ENCODE peak calls at places on chromosomes 12 and 14, in nine cellular contexts. M is CD4-positive, CD25-positive, alpha-beta regulatory T cell; K is naive thymus-derived CD8-positive, alpha-beta T cell; E is T1000; S is fibroblast of the aortic adventitia; O is upper lobe of right lung; P is stimulated activated CD8-positive, alpha-beta memory T cell treated with anti-CD3 and anti-CD28 coated beads, Interleukin-2, amount 100 ng/mL, for 1 hour; W is stimulated activated CD4-positive, alpha-beta T cell treated with anti-CD3 and anti-CD28 coated beads, Interleukin-12 subunit alpha, Interleukin-12 subunit beta, amount 100 ng/mL, for 48 hours; C is lower leg skin. X is an unnamed sample.

GRCh38 chr12:32891956-32892355 is 4.6 kb downstream of the PKP2 start:
- DNase-seq in M (no peak), K (no peak), E (no peak), S (peak), O (no peak), P (no peak), W (no peak), C (no peak), X (no peak)

GRCh38 chr14:92033912-92034687 is 5.8 kb downstream of the TRIP11 start:
- DNase-seq in M (no peak), K (no peak), E (no peak), S (no peak), O (no peak), P (no peak), W (no peak), C (no peak), X (no peak)

GRCh38 chr12:14284189-14284722 is 81.2 kb upstream of the ATF7IP start:
- DNase-seq in M (no peak), K (no peak), E (no peak), S (peak), O (no peak), P (no peak), W (no peak), C (no peak), X (no peak)

GRCh38 chr12:15933751-15934150 is 22.6 kb downstream of the DERA start:
- DNase-seq in M (no peak), K (no peak), E (no peak), S (no peak), O (no peak), P (no peak), W (no peak), C (no peak), X (no peak)

GRCh38 chr12:62604373-62604772 is 137.7 kb downstream of the MON2 start:
- DNase-seq in M (no peak), K (no peak), E (no peak), S (no peak), O (no peak), P (no peak), W (no peak), C (no peak), X (no peak)

GRCh38 chr14:54699087-54699530 is 132.2 kb downstream of the SAMD4A start:
- DNase-seq in M (no peak), K (no peak), E (no peak), S (no peak), O (no peak), P (no peak), W (no peak), C (no peak), X (no peak)

GRCh38 chr12:71157601-71158233 is at the start of gene TSPAN8:
- DNase-seq in M (no peak), K (no peak), E (no peak), S (peak), O (no peak), P (no peak), W (no peak), C (no peak), X (no peak)

GRCh38 chr14:49641697-49642129 is 6.7 kb upstream of the DNAAF2 start:
- DNase-seq in M (no peak), K (no peak), E (no peak), S (no peak), O (no peak), P (no peak), W (no peak), C (no peak), X (no peak)

GRCh38 chr14:73059326-73059725 is 992 bp downstream of the RBM25 start:
- DNase-seq in M (no peak), K (no peak), E (no peak), S (peak), O (no peak), P (no peak), W (no peak), C (no peak), X (no peak)

GRCh38 chr12:18430425-18431048 is 169.2 kb downstream of the PIK3C2G start:
- DNase-seq in M (no peak), K (no peak), E (no peak), S (peak), O (no peak), P (no peak), W (no peak), C (no peak), X (no peak)

GRCh38 chr12:124927325-124928094 is 13.1 kb upstream of the UBC start:
- DNase-seq in M (peak), K (peak), E (no peak), S (peak), O (peak), P (peak), W (peak), C (peak), X (no peak)

GRCh38 chr14:61385002-61385685 is 63.8 kb downstream of the PRKCH start:
- DNase-seq in M (peak), K (peak), E (peak), S (no peak), O (no peak), P (peak), W (no peak), C (no peak), X (no peak)

GRCh38 chr14:92760524-92760805 is 12.0 kb upstream of the LGMN start:
- DNase-seq in M (no peak), K (no peak), E (no peak), S (no peak), O (peak), P (no peak), W (no peak), C (no peak), X (no peak)

GRCh38 chr12:69570000-69570516 is 15.2 kb upstream of the CCT2 start:
- DNase-seq in M (no peak), K (no peak), E (peak), S (no peak), O (no peak), P (no peak), W (no peak), C (no peak), X (no peak)

GRCh38 chr12:85448548-85449139 is 168.6 kb downstream of the ALX1 start:
- DNase-seq in M (no peak), K (no peak), E (no peak), S (peak), O (no peak), P (no peak), W (no peak), C (no peak), X (no peak)

GRCh38 chr14:61477845-61478438 is 156.6 kb downstream of the PRKCH start:
- DNase-seq in M (no peak), K (no peak), E (no peak), S (no peak), O (peak), P (no peak), W (no peak), C (no peak), X (no peak)

GRCh38 chr14:69483765-69484443 is 624 bp upstream of the PLEKHD1 start:
- DNase-seq in M (no peak), K (no peak), E (no peak), S (peak), O (peak), P (no peak), W (no peak), C (no peak), X (no peak)

GRCh38 chr12:13390381-13390856 is 193.9 kb downstream of the EMP1 start:
- DNase-seq in M (no peak), K (no peak), E (peak), S (peak), O (peak), P (no peak), W (no peak), C (peak), X (no peak)

GRCh38 chr12:14905269-14906004 is 19.8 kb upstream of the MGP start:
- DNase-seq in M (no peak), K (no peak), E (no peak), S (peak), O (no peak), P (no peak), W (no peak), C (no peak), X (no peak)

GRCh38 chr12:24062642-24063245 is 113.3 kb upstream of the SOX5 start:
- DNase-seq in M (no peak), K (no peak), E (no peak), S (peak), O (no peak), P (no peak), W (no peak), C (no peak), X (no peak)

GRCh38 chr12:57219205-57219992 is 2.8 kb downstream of the NXPH4 start:
- DNase-seq in M (no peak), K (no peak), E (no peak), S (no peak), O (no peak), P (no peak), W (no peak), C (no peak), X (no peak)

GRCh38 chr12:53568428-53569173 is 57.6 kb downstream of the ATF7 start:
- DNase-seq in M (no peak), K (no peak), E (no peak), S (peak), O (no peak), P (no peak), W (no peak), C (no peak), X (no peak)

GRCh38 chr14:68283378-68284123 is 464.0 kb downstream of the RAD51B start:
- DNase-seq in M (peak), K (peak), E (no peak), S (peak), O (no peak), P (peak), W (no peak), C (peak), X (no peak)

GRCh38 chr14:65346895-65347294 is 65.6 kb upstream of the FUT8 start:
- DNase-seq in M (no peak), K (no peak), E (no peak), S (no peak), O (no peak), P (no peak), W (no peak), C (no peak), X (no peak)

GRCh38 chr12:129903956-129904769 is at the start of gene TMEM132D:
- DNase-seq in M (no peak), K (no peak), E (no peak), S (no peak), O (no peak), P (no peak), W (no peak), C (no peak), X (no peak)

GRCh38 chr12:66916189-66916588 is 237.3 kb upstream of the GRIP1 start:
- DNase-seq in M (no peak), K (no peak), E (no peak), S (no peak), O (no peak), P (no peak), W (no peak), C (no peak), X (no peak)

GRCh38 chr12:29741342-29742241 is 42.1 kb downstream of the TMTC1 start:
- DNase-seq in M (no peak), K (no peak), E (no peak), S (peak), O (no peak), P (no peak), W (no peak), C (no peak), X (no peak)

GRCh38 chr12:21073822-21074460 is 57.1 kb upstream of the SLCO1B1 start:
- DNase-seq in M (no peak), K (no peak), E (peak), S (peak), O (no peak), P (no peak), W (no peak), C (no peak), X (no peak)

GRCh38 chr12:29634057-29634456 is 136.6 kb upstream of the OVCH1 start:
- DNase-seq in M (no peak), K (no peak), E (no peak), S (peak), O (no peak), P (no peak), W (no peak), C (no peak), X (no peak)

GRCh38 chr14:50887476-50887875 is 15.6 kb downstream of the ABHD12B start:
- DNase-seq in M (no peak), K (no peak), E (no peak), S (no peak), O (no peak), P (no peak), W (no peak), C (no peak), X (no peak)